ENCODE peak calls at places on chromosomes 1 and 21, in eight cellular contexts. L is progenitor cell of endocrine pancreas, T is RWPE1, I is epithelial cell of esophagus, J is MM.1S, W is thoracic aorta, Y is heart left ventricle, P is fibroblast of the aortic adventitia. O is an unnamed sample.
A peak's percentile ranks its signal among the peaks of the same experiment; 100 is the strongest.

GRCh38 chr1:78370779-78371482 is 119.8 kb upstream of the PTGFR start:
- DNase-seq in L (no peak), T (no peak), I (peak; percentile 39), J (no peak), W (no peak), Y (no peak), P (peak; percentile 80), O (peak; percentile 89)

GRCh38 chr1:184035719-184036516 is 1.6 kb downstream of the COLGALT2 start:
- DNase-seq in L (no peak), T (no peak), I (no peak), J (no peak), W (no peak), Y (no peak), P (no peak), O (no peak)

GRCh38 chr1:35931424-35932157 is 686 bp downstream of the AGO3 start:
- DNase-seq in L (no peak), T (peak; percentile 8), I (peak; percentile 28), J (peak; percentile 28), W (no peak), Y (peak; percentile 27), P (peak; percentile 14), O (no peak)

GRCh38 chr1:207017615-207018559 is 14.7 kb downstream of the C1orf116 start:
- DNase-seq in L (no peak), T (no peak), I (peak; percentile 84), J (no peak), W (no peak), Y (no peak), P (peak; percentile 32), O (peak; percentile 78)

GRCh38 chr1:169745015-169745861 is 11.4 kb upstream of the SELE start:
- DNase-seq in L (no peak), T (no peak), I (no peak), J (no peak), W (no peak), Y (no peak), P (peak; percentile 96), O (no peak)

GRCh38 chr1:36172983-36173382 is 17.0 kb downstream of the MAP7D1 start:
- DNase-seq in L (no peak), T (peak; percentile 93), I (peak; percentile 92), J (no peak), W (no peak), Y (no peak), P (peak; percentile 74), O (peak; percentile 96)

GRCh38 chr1:226736908-226737818 is 1.9 kb downstream of the ITPKB start:
- DNase-seq in L (peak; percentile 31), T (no peak), I (peak; percentile 59), J (peak; percentile 46), W (no peak), Y (peak; percentile 51), P (peak; percentile 17), O (peak; percentile 10)

GRCh38 chr1:157377216-157377821 is 175.0 kb downstream of the FCRL5 start:
- DNase-seq in L (peak; percentile 49), T (no peak), I (peak; percentile 41), J (peak; percentile 59), W (no peak), Y (no peak), P (peak; percentile 37), O (peak; percentile 37)

GRCh38 chr1:55071477-55071876 is 32.1 kb downstream of the PCSK9 start:
- DNase-seq in L (no peak), T (peak; percentile 49), I (peak; percentile 53), J (no peak), W (no peak), Y (no peak), P (peak; percentile 49), O (peak; percentile 46)

GRCh38 chr1:59779949-59780348 is 34.8 kb upstream of the HOOK1 start:
- DNase-seq in L (no peak), T (no peak), I (no peak), J (no peak), W (no peak), Y (no peak), P (no peak), O (no peak)

GRCh38 chr21:38852278-38852677 is 46.5 kb downstream of the ETS2 start:
- DNase-seq in L (no peak), T (no peak), I (peak; percentile 74), J (no peak), W (no peak), Y (no peak), P (peak; percentile 20), O (peak; percentile 64)

GRCh38 chr1:87428883-87429282 is 100.2 kb downstream of the LMO4 start:
- DNase-seq in L (no peak), T (no peak), I (no peak), J (no peak), W (no peak), Y (no peak), P (no peak), O (no peak)

GRCh38 chr1:180175806-180176205 is 21.1 kb downstream of the QSOX1 start:
- DNase-seq in L (no peak), T (no peak), I (no peak), J (no peak), W (no peak), Y (peak; percentile 73), P (no peak), O (no peak)

GRCh38 chr1:203600782-203601513 is 25.7 kb upstream of the ATP2B4 start:
- DNase-seq in L (no peak), T (no peak), I (no peak), J (no peak), W (no peak), Y (no peak), P (no peak), O (no peak)

GRCh38 chr1:27111771-27112573 is 43.0 kb downstream of the SLC9A1 start:
- DNase-seq in L (no peak), T (peak; percentile 97), I (peak; percentile 100), J (peak; percentile 64), W (peak; percentile 58), Y (peak; percentile 81), P (peak; percentile 99), O (peak; percentile 100)

GRCh38 chr1:27108588-27108987 is 46.3 kb downstream of the SLC9A1 start:
- DNase-seq in L (no peak), T (no peak), I (no peak), J (no peak), W (no peak), Y (no peak), P (no peak), O (no peak)

GRCh38 chr1:27106561-27107323 is 48.2 kb downstream of the SLC9A1 start:
- DNase-seq in L (no peak), T (no peak), I (no peak), J (no peak), W (no peak), Y (no peak), P (no peak), O (no peak)

GRCh38 chr1:27105018-27105417 is 49.9 kb downstream of the SLC9A1 start:
- DNase-seq in L (no peak), T (no peak), I (no peak), J (no peak), W (no peak), Y (no peak), P (no peak), O (no peak)

GRCh38 chr1:27109103-27109822 is 45.7 kb downstream of the SLC9A1 start:
- DNase-seq in L (no peak), T (no peak), I (peak; percentile 43), J (no peak), W (no peak), Y (no peak), P (no peak), O (no peak)
- TF ChIP-seq CTCF in L (no peak), T (no peak), I (peak; percentile 7), J (peak; percentile 28), W (no peak), Y (no peak), P (peak; percentile 25), O (peak; percentile 47)

GRCh38 chr1:154902920-154903566 is 33.0 kb upstream of the KCNN3 start:
- DNase-seq in L (no peak), T (no peak), I (no peak), J (no peak), W (no peak), Y (no peak), P (no peak), O (no peak)

GRCh38 chr1:154911691-154912550 is 24.6 kb downstream of the PMVK start:
- DNase-seq in L (no peak), T (no peak), I (no peak), J (no peak), W (no peak), Y (no peak), P (no peak), O (no peak)

GRCh38 chr1:154908937-154909336 is 27.6 kb downstream of the PMVK start:
- DNase-seq in L (no peak), T (no peak), I (no peak), J (no peak), W (no peak), Y (no peak), P (no peak), O (no peak)

GRCh38 chr1:154910851-154911250 is 25.7 kb downstream of the PMVK start:
- DNase-seq in L (no peak), T (no peak), I (peak; percentile 62), J (no peak), W (no peak), Y (no peak), P (no peak), O (peak; percentile 26)

GRCh38 chr1:154906621-154907081 is 29.9 kb downstream of the PMVK start:
- DNase-seq in L (no peak), T (peak; percentile 34), I (peak; percentile 62), J (no peak), W (no peak), Y (no peak), P (no peak), O (peak; percentile 23)
- TF ChIP-seq CTCF in L (no peak), T (peak; percentile 50), I (peak; percentile 70), J (peak; percentile 44), W (peak; percentile 13), Y (peak; percentile 42), P (peak; percentile 43), O (peak; percentile 84)

GRCh38 chr1:113072757-113073456 is at the start of gene LRIG2:
- DNase-seq in L (peak; percentile 92), T (peak; percentile 96), I (peak; percentile 99), J (peak; percentile 94), W (peak; percentile 96), Y (peak; percentile 98), P (peak; percentile 98), O (peak; percentile 99)
- TF ChIP-seq CTCF in L (peak; percentile 92), T (peak; percentile 94), I (peak; percentile 78), J (peak; percentile 62), W (peak; percentile 74), Y (peak; percentile 85), P (peak; percentile 86), O (peak; percentile 57)

DNA sequence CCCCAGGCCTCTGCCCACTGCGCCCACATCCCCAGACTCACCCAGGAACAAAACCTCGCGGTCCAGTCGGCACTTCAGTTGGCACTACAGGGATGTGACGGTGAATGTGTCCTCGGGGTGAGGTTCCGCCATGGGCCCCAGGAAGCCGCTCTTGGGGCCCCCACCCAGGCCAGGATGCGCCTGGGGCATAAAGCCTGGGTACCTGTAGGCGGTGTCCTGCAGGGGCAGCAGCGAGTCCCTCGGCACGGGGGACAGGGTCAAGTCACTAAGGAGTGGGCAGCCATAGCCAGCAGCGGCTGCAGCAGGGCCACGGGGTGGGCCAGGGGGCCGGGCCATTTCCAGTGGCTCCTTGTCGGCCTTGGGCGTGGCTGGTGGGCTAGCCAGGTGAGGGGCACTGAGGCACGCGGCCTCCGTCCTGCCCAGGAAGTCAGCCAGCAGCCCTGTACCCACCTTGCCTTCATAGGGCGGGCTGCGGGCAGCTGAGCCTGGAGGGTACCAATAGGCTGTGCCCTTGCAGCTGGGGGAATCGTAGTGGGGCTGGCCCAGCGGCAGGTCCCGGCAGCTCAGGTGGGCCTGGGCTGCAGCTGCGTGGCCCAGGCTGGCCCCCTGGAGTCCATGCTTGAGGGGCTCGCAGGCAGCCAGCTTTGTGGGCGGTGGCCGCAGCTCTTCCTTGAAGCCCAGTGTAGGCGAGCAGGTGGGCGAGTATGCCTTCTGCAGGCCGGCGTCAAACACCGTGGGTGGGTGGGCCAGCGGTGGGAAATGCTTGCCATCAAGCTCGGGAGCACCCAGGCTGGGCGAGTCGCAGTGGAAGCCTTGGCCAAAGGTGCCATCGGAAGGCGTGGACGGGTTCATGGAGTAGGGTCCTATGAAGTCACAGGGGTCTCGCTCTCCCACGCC is 56.5 kb downstream of the AHDC1 start:
- DNase-seq in L (no peak), T (no peak), I (no peak), J (no peak), W (no peak), Y (no peak), P (no peak), O (no peak)
- TF ChIP-seq CTCF in L (no peak), T (no peak), I (no peak), J (no peak), W (no peak), Y (no peak), P (no peak), O (no peak)

O was measured in mammary epithelial cell.